ENCODE peak calls at places on chromosomes 16 and 17, in six cellular contexts. R, X, G, N, T and Z are unnamed samples.
A peak's percentile ranks its signal among the peaks of the same experiment; 100 is the strongest.

GRCh38 chr17:15891348-15891747 is 53.6 kb upstream of the ADORA2B start:
- DNase-seq in R (no peak), X (peak; percentile 24), G (no peak), N (no peak), T (no peak), Z (no peak)

GRCh38 chr17:67942810-67943209 is 53.5 kb downstream of the C17orf58 start:
- DNase-seq in R (no peak), X (peak; percentile 12), G (no peak), N (peak; percentile 7), T (peak; percentile 20), Z (no peak)

GRCh38 chr17:48240122-48240521 is 132.6 kb downstream of the SNX11 start:
- DNase-seq in R (no peak), X (no peak), G (no peak), N (no peak), T (no peak), Z (no peak)

GRCh38 chr16:65125322-65125721 is 3.5 kb upstream of the CDH11 start:
- DNase-seq in R (no peak), X (no peak), G (no peak), N (peak; percentile 25), T (no peak), Z (no peak)

GRCh38 chr17:17503566-17504130 is 7.5 kb upstream of the RASD1 start:
- DNase-seq in R (no peak), X (no peak), G (peak; percentile 41), N (no peak), T (no peak), Z (no peak)

GRCh38 chr17:76353004-76353598 is 615 bp downstream of the PRPSAP1 start:
- DNase-seq in R (no peak), X (no peak), G (peak; percentile 81), N (peak; percentile 57), T (no peak), Z (no peak)

GRCh38 chr16:87585452-87586200 is 16.7 kb upstream of the JPH3 start:
- DNase-seq in R (no peak), X (no peak), G (no peak), N (no peak), T (no peak), Z (no peak)

GRCh38 chr17:1050996-1051925 is 54.3 kb downstream of the TIMM22 start:
- DNase-seq in R (no peak), X (no peak), G (peak; percentile 25), N (no peak), T (no peak), Z (no peak)

GRCh38 chr17:47705536-47706481 is 11.8 kb downstream of the TBKBP1 start:
- DNase-seq in R (peak; percentile 18), X (no peak), G (peak; percentile 64), N (no peak), T (no peak), Z (no peak)

GRCh38 chr17:77995146-77995852 is 36.8 kb downstream of the TNRC6C start:
- DNase-seq in R (no peak), X (peak; percentile 4), G (no peak), N (no peak), T (no peak), Z (no peak)

GRCh38 chr17:28949185-28950016 is 1.9 kb downstream of the PHF12 start:
- DNase-seq in R (peak; percentile 28), X (peak; percentile 64), G (peak; percentile 95), N (peak; percentile 94), T (peak; percentile 54), Z (peak; percentile 34)

GRCh38 chr17:47694818-47695663 is 1.1 kb downstream of the TBKBP1 start:
- DNase-seq in R (no peak), X (peak; percentile 69), G (peak; percentile 92), N (peak; percentile 70), T (peak; percentile 39), Z (peak; percentile 61)

GRCh38 chr17:55200904-55201608 is 63.7 kb upstream of the HLF start:
- DNase-seq in R (no peak), X (no peak), G (no peak), N (no peak), T (no peak), Z (no peak)